ENCODE peak calls at places on chromosomes 6 and 20, in nine cellular contexts. W, M, A, F, S, L, I, J and D are unnamed samples.

GRCh38 chr6:76992553-76992952 is 470.7 kb downstream of the HTR1B start:
- DNase-seq in I (no peak), F (no peak), M (no peak), A (no peak), J (no peak), S (peak), W (no peak), L (no peak), D (no peak)

GRCh38 chr6:14713008-14713452 is 532.8 kb upstream of the JARID2 start:
- DNase-seq in M (no peak), A (peak), F (peak), W (no peak), S (no peak), I (no peak), J (no peak), L (no peak), D (no peak)

GRCh38 chr6:17165383-17165782 is 63.5 kb downstream of the STMND1 start:
- DNase-seq in L (no peak), M (no peak), A (no peak), J (no peak), W (no peak), I (no peak), S (no peak), F (peak), D (no peak)

GRCh38 chr20:40945754-40946451 is 82.7 kb upstream of the TOP1 start:
- DNase-seq in A (peak), F (no peak), S (peak), J (peak), M (peak), L (peak), W (no peak), I (no peak), D (no peak)

GRCh38 chr6:159691963-159692287 is 1.1 kb downstream of the SOD2 start:
- DNase-seq in I (no peak), A (no peak), S (no peak), M (no peak), W (no peak), J (peak), L (no peak), F (no peak), D (no peak)

GRCh38 chr6:36386495-36387439 is 702 bp downstream of the ETV7 start:
- DNase-seq in M (peak), F (peak), W (no peak), S (no peak), I (peak), A (peak), J (peak), L (peak), D (peak)

GRCh38 chr20:5674176-5674660 is 76.0 kb upstream of the SHLD1 start:
- DNase-seq in S (no peak), A (no peak), L (no peak), I (no peak), W (no peak), F (no peak), M (no peak), J (no peak), D (no peak)

GRCh38 chr20:16441526-16442164 is 131.6 kb downstream of the KIF16B start:
- DNase-seq in J (peak), S (no peak), M (no peak), I (no peak), W (no peak), A (no peak), L (no peak), F (no peak), D (no peak)

GRCh38 chr6:135675862-135676261 is 175.6 kb upstream of the PDE7B start:
- DNase-seq in I (no peak), S (peak), J (peak), F (no peak), W (no peak), A (no peak), L (peak), M (peak), D (peak)

GRCh38 chr20:51749674-51750036 is 18.5 kb downstream of the ATP9A start:
- DNase-seq in S (no peak), J (peak), I (no peak), W (no peak), L (no peak), F (peak), A (no peak), M (no peak), D (peak)

GRCh38 chr6:7004581-7005297 is 103.0 kb upstream of the RREB1 start:
- DNase-seq in W (no peak), L (no peak), A (no peak), J (no peak), M (no peak), S (no peak), I (no peak), F (no peak), D (no peak)

GRCh38 chr6:10962673-10963072 is 75.8 kb downstream of the SYCP2L start:
- DNase-seq in M (no peak), S (no peak), W (no peak), I (no peak), L (no peak), J (no peak), A (no peak), F (peak), D (no peak)